ENCODE peak calls at places on chromosomes 6 and 20, in nine cellular contexts. K is left colon; L is ELR; W is DMS153; I is activated CD4-positive, alpha-beta T cell treated with anti-CD3 and anti-CD28 coated beads, Interleukin-2, amount 50 U/mL, for 1 hour; A is hippocampal formation; M is GM23338; Q is activated naive CD4-positive, alpha-beta T cell treated with Interleukin-2 at 50 U/mL for 16 hours; E is upper lobe of right lung. J is an unnamed sample.

GRCh38 chr6:116369540-116370327 is 1.0 kb upstream of the DSE start:
- DNase-seq in Q (no peak), M (no peak), W (no peak), L (no peak), E (no peak), A (no peak), I (no peak), K (no peak), J (no peak)

GRCh38 chr20:20710847-20711315 is 1.6 kb downstream of the RALGAPA2 start:
- DNase-seq in I (no peak), W (peak), L (no peak), M (no peak), Q (peak), A (no peak), K (peak), E (no peak), J (no peak)

GRCh38 chr6:31358302-31358701 is 1.3 kb upstream of the HLA-B start:
- DNase-seq in L (no peak), E (no peak), A (no peak), W (no peak), K (no peak), Q (no peak), I (no peak), M (no peak), J (no peak)

GRCh38 chr6:107813555-107814194 is 10.4 kb downstream of the SCML4 start:
- DNase-seq in Q (no peak), I (no peak), L (no peak), A (no peak), W (no peak), E (no peak), M (no peak), K (no peak), J (no peak)

GRCh38 chr20:51106011-51106410 is 83.1 kb upstream of the KCNG1 start:
- DNase-seq in K (no peak), E (no peak), A (no peak), W (no peak), M (no peak), Q (no peak), L (no peak), I (no peak), J (no peak)

GRCh38 chr6:31659649-31660223 is 842 bp downstream of the C6orf47 start:
- DNase-seq in K (no peak), Q (no peak), I (no peak), L (peak), W (no peak), E (no peak), M (peak), A (no peak), J (peak)

GRCh38 chr6:134020071-134020470 is 32.4 kb downstream of the SLC2A12 start:
- DNase-seq in L (no peak), Q (no peak), A (no peak), K (no peak), I (no peak), W (no peak), E (no peak), M (no peak), J (no peak)

GRCh38 chr6:21214738-21215448 is 378.7 kb upstream of the SOX4 start:
- DNase-seq in L (no peak), Q (no peak), A (no peak), W (no peak), I (no peak), E (no peak), K (no peak), M (no peak), J (no peak)

J was measured in CD8-positive, alpha-beta T cell.